ENCODE peak calls at places on chromosomes 13 and 19, in nine cellular contexts. One of them, this sample, is unnamed.

GRCh38 chr19:11612816-11613511 is 15.7 kb downstream of the ZNF627 start:
- DNase-seq in CD8-positive, alpha-beta T cell: no peak
- DNase-seq in astrocyte: no peak
- DNase-seq in adrenal gland: no peak
- DNase-seq in body of pancreas: no peak
- DNase-seq in GM12878: no peak
- DNase-seq in osteoblast: no peak
- DNase-seq in AG04450: no peak
- DNase-seq in neural progenitor cell: no peak
- DNase-seq in this sample: no peak

GRCh38 chr13:27535546-27535945 is 84.8 kb downstream of the LNX2 start:
- DNase-seq in CD8-positive, alpha-beta T cell: no peak
- DNase-seq in astrocyte: no peak
- DNase-seq in adrenal gland: no peak
- DNase-seq in body of pancreas: no peak
- DNase-seq in GM12878: no peak
- DNase-seq in osteoblast: no peak
- DNase-seq in AG04450: no peak
- DNase-seq in neural progenitor cell: no peak
- DNase-seq in this sample: no peak

GRCh38 chr19:15332311-15332996 is at the start of gene BRD4:
- DNase-seq in CD8-positive, alpha-beta T cell: peak; percentile 58
- DNase-seq in astrocyte: no peak
- DNase-seq in adrenal gland: peak; percentile 68
- DNase-seq in body of pancreas: peak; percentile 69
- DNase-seq in GM12878: no peak
- DNase-seq in osteoblast: peak; percentile 99
- DNase-seq in AG04450: no peak
- DNase-seq in neural progenitor cell: peak; percentile 90
- DNase-seq in this sample: no peak

GRCh38 chr13:36919206-36919832 is 719 bp downstream of the SMAD9 start:
- DNase-seq in CD8-positive, alpha-beta T cell: no peak
- DNase-seq in astrocyte: peak; percentile 18
- DNase-seq in adrenal gland: peak; percentile 24
- DNase-seq in body of pancreas: peak; percentile 13
- DNase-seq in GM12878: no peak
- DNase-seq in osteoblast: peak; percentile 88
- DNase-seq in AG04450: no peak
- DNase-seq in neural progenitor cell: peak; percentile 76
- DNase-seq in this sample: no peak

GRCh38 chr19:31355330-31356289 is 6.4 kb upstream of the TSHZ3 start:
- DNase-seq in CD8-positive, alpha-beta T cell: no peak
- DNase-seq in astrocyte: no peak
- DNase-seq in adrenal gland: no peak
- DNase-seq in body of pancreas: no peak
- DNase-seq in GM12878: no peak
- DNase-seq in osteoblast: no peak
- DNase-seq in AG04450: no peak
- DNase-seq in neural progenitor cell: peak; percentile 67
- DNase-seq in this sample: no peak

GRCh38 chr13:75558130-75558840 is 8.7 kb downstream of the UCHL3 start:
- DNase-seq in CD8-positive, alpha-beta T cell: no peak
- DNase-seq in astrocyte: no peak
- DNase-seq in adrenal gland: no peak
- DNase-seq in body of pancreas: no peak
- DNase-seq in GM12878: no peak
- DNase-seq in osteoblast: no peak
- DNase-seq in AG04450: no peak
- DNase-seq in neural progenitor cell: no peak
- DNase-seq in this sample: no peak

GRCh38 chr19:43430142-43430710 is 15.5 kb downstream of the TEX101 start:
- DNase-seq in CD8-positive, alpha-beta T cell: no peak
- DNase-seq in astrocyte: no peak
- DNase-seq in adrenal gland: no peak
- DNase-seq in body of pancreas: no peak
- DNase-seq in GM12878: no peak
- DNase-seq in osteoblast: no peak
- DNase-seq in AG04450: no peak
- DNase-seq in neural progenitor cell: no peak
- DNase-seq in this sample: peak; percentile 79

GRCh38 chr13:92716749-92717148 is 509.9 kb upstream of the GPC6 start:
- DNase-seq in CD8-positive, alpha-beta T cell: no peak
- DNase-seq in astrocyte: peak; percentile 9
- DNase-seq in adrenal gland: no peak
- DNase-seq in body of pancreas: no peak
- DNase-seq in GM12878: no peak
- DNase-seq in osteoblast: no peak
- DNase-seq in AG04450: no peak
- DNase-seq in neural progenitor cell: no peak
- DNase-seq in this sample: no peak

GRCh38 chr13:105721056-105721455 is 814.4 kb downstream of the EFNB2 start:
- DNase-seq in CD8-positive, alpha-beta T cell: no peak
- DNase-seq in astrocyte: peak; percentile 42
- DNase-seq in adrenal gland: no peak
- DNase-seq in body of pancreas: no peak
- DNase-seq in GM12878: no peak
- DNase-seq in osteoblast: peak; percentile 51
- DNase-seq in AG04450: no peak
- DNase-seq in neural progenitor cell: no peak
- DNase-seq in this sample: no peak

DNA sequence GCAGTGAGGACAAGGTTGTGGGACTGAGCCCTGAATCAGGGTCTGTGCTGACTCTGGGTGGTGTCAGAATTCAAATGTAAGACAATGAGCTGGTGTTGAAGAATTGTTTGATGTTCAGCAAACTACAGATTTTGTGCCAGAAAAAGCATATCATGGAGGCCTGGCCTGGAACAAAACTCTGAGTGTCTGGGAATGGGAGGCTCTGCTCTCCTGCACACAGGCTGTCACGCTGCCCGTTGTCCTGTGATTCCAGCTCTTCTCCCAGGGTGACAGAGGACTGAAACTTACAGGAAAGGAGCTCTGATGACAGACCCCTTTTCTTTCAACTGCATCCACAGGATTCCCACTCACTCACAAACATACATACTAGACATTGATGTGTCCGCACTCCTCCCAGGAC is 120.1 kb downstream of the ZNF486 start:
- DNase-seq in CD8-positive, alpha-beta T cell: no peak
- DNase-seq in astrocyte: no peak
- DNase-seq in adrenal gland: no peak
- DNase-seq in body of pancreas: no peak
- DNase-seq in GM12878: no peak
- DNase-seq in osteoblast: no peak
- DNase-seq in AG04450: no peak
- DNase-seq in neural progenitor cell: no peak
- DNase-seq in this sample: no peak
- H3K27ac ChIP-seq in CD8-positive, alpha-beta T cell: no peak overlapping the region
- H3K27ac ChIP-seq in astrocyte: no peak overlapping the region
- H3K27ac ChIP-seq in adrenal gland: no peak overlapping the region
- H3K27ac ChIP-seq in body of pancreas: no peak overlapping the region
- H3K27ac ChIP-seq in GM12878: no peak overlapping the region
- H3K27ac ChIP-seq in osteoblast: no peak overlapping the region
- H3K27ac ChIP-seq in AG04450: no peak overlapping the region
- H3K27ac ChIP-seq in neural progenitor cell: no peak overlapping the region
- H3K27ac ChIP-seq in this sample: no peak overlapping the region

GRCh38 chr13:23777571-23777870 is 111.7 kb downstream of the MIPEP start:
- DNase-seq in CD8-positive, alpha-beta T cell: no peak
- DNase-seq in astrocyte: no peak
- DNase-seq in adrenal gland: no peak
- DNase-seq in body of pancreas: no peak
- DNase-seq in GM12878: no peak
- DNase-seq in osteoblast: no peak
- DNase-seq in AG04450: no peak
- DNase-seq in neural progenitor cell: no peak
- DNase-seq in this sample: no peak

GRCh38 chr13:23772717-23773116 is 116.5 kb downstream of the MIPEP start:
- DNase-seq in CD8-positive, alpha-beta T cell: no peak
- DNase-seq in astrocyte: no peak
- DNase-seq in adrenal gland: no peak
- DNase-seq in body of pancreas: no peak
- DNase-seq in GM12878: no peak
- DNase-seq in osteoblast: no peak
- DNase-seq in AG04450: no peak
- DNase-seq in neural progenitor cell: no peak
- DNase-seq in this sample: no peak

GRCh38 chr13:23776698-23777570 is 112.3 kb downstream of the MIPEP start:
- DNase-seq in CD8-positive, alpha-beta T cell: no peak
- DNase-seq in astrocyte: no peak
- DNase-seq in adrenal gland: no peak
- DNase-seq in body of pancreas: no peak
- DNase-seq in GM12878: peak; percentile 56
- DNase-seq in osteoblast: no peak
- DNase-seq in AG04450: no peak
- DNase-seq in neural progenitor cell: no peak
- DNase-seq in this sample: no peak

GRCh38 chr13:23778879-23779278 is 110.3 kb downstream of the MIPEP start:
- DNase-seq in CD8-positive, alpha-beta T cell: no peak
- DNase-seq in astrocyte: peak; percentile 67
- DNase-seq in adrenal gland: no peak
- DNase-seq in body of pancreas: no peak
- DNase-seq in GM12878: no peak
- DNase-seq in osteoblast: no peak
- DNase-seq in AG04450: no peak
- DNase-seq in neural progenitor cell: no peak
- DNase-seq in this sample: peak; percentile 62

GRCh38 chr13:23778007-23778687 is 111.1 kb downstream of the MIPEP start:
- DNase-seq in CD8-positive, alpha-beta T cell: no peak
- DNase-seq in astrocyte: no peak
- DNase-seq in adrenal gland: no peak
- DNase-seq in body of pancreas: no peak
- DNase-seq in GM12878: no peak
- DNase-seq in osteoblast: no peak
- DNase-seq in AG04450: no peak
- DNase-seq in neural progenitor cell: no peak
- DNase-seq in this sample: no peak
- TF ChIP-seq CTCF in CD8-positive, alpha-beta T cell: no peak
- TF ChIP-seq CTCF in astrocyte: peak; percentile 9
- TF ChIP-seq CTCF in adrenal gland: no peak
- TF ChIP-seq CTCF in body of pancreas: no peak
- TF ChIP-seq CTCF in GM12878: peak; percentile 15
- TF ChIP-seq CTCF in osteoblast: no peak
- TF ChIP-seq CTCF in AG04450: peak; percentile 58
- TF ChIP-seq CTCF in neural progenitor cell: no peak
- TF ChIP-seq CTCF in this sample: peak; percentile 39

GRCh38 chr13:98504371-98504963 is 72.4 kb downstream of the STK24 start:
- DNase-seq in CD8-positive, alpha-beta T cell: no peak
- DNase-seq in astrocyte: no peak
- DNase-seq in adrenal gland: no peak
- DNase-seq in body of pancreas: no peak
- DNase-seq in GM12878: peak; percentile 56
- DNase-seq in osteoblast: no peak
- DNase-seq in AG04450: no peak
- DNase-seq in neural progenitor cell: no peak
- DNase-seq in this sample: no peak
- H3K27ac ChIP-seq in CD8-positive, alpha-beta T cell: no peak overlapping the region
- H3K27ac ChIP-seq in astrocyte: no peak overlapping the region
- H3K27ac ChIP-seq in adrenal gland: no peak overlapping the region
- H3K27ac ChIP-seq in body of pancreas: peak overlapping the region; percentile 5
- H3K27ac ChIP-seq in GM12878: peak overlapping the region; percentile 49
- H3K27ac ChIP-seq in osteoblast: peak overlapping the region; percentile 82
- H3K27ac ChIP-seq in AG04450: peak overlapping the region; percentile 49
- H3K27ac ChIP-seq in neural progenitor cell: no peak overlapping the region
- H3K27ac ChIP-seq in this sample: no peak overlapping the region

GRCh38 chr19:45047188-45047797 is 8.4 kb downstream of the CLASRP start:
- DNase-seq in CD8-positive, alpha-beta T cell: no peak
- DNase-seq in astrocyte: no peak
- DNase-seq in adrenal gland: no peak
- DNase-seq in body of pancreas: no peak
- DNase-seq in GM12878: peak; percentile 34
- DNase-seq in osteoblast: no peak
- DNase-seq in AG04450: no peak
- DNase-seq in neural progenitor cell: no peak
- DNase-seq in this sample: no peak
- TF ChIP-seq CTCF in CD8-positive, alpha-beta T cell: no peak
- TF ChIP-seq CTCF in astrocyte: no peak
- TF ChIP-seq CTCF in adrenal gland: no peak
- TF ChIP-seq CTCF in body of pancreas: no peak
- TF ChIP-seq CTCF in GM12878: peak; percentile 44
- TF ChIP-seq CTCF in osteoblast: no peak
- TF ChIP-seq CTCF in AG04450: no peak
- TF ChIP-seq CTCF in neural progenitor cell: no peak
- TF ChIP-seq CTCF in this sample: no peak

GRCh38 chr19:32718286-32718685 is 1.3 kb upstream of the TDRD12 start:
- DNase-seq in CD8-positive, alpha-beta T cell: no peak
- DNase-seq in astrocyte: no peak
- DNase-seq in adrenal gland: no peak
- DNase-seq in body of pancreas: no peak
- DNase-seq in GM12878: no peak
- DNase-seq in osteoblast: peak; percentile 17
- DNase-seq in AG04450: no peak
- DNase-seq in neural progenitor cell: no peak
- DNase-seq in this sample: no peak

GRCh38 chr19:32719611-32720059 is at the start of gene TDRD12:
- DNase-seq in CD8-positive, alpha-beta T cell: no peak
- DNase-seq in astrocyte: no peak
- DNase-seq in adrenal gland: no peak
- DNase-seq in body of pancreas: no peak
- DNase-seq in GM12878: no peak
- DNase-seq in osteoblast: peak; percentile 41
- DNase-seq in AG04450: no peak
- DNase-seq in neural progenitor cell: no peak
- DNase-seq in this sample: no peak

GRCh38 chr19:32720216-32720935 is 809 bp downstream of the TDRD12 start:
- DNase-seq in CD8-positive, alpha-beta T cell: no peak
- DNase-seq in astrocyte: no peak
- DNase-seq in adrenal gland: no peak
- DNase-seq in body of pancreas: no peak
- DNase-seq in GM12878: no peak
- DNase-seq in osteoblast: peak; percentile 71
- DNase-seq in AG04450: no peak
- DNase-seq in neural progenitor cell: no peak
- DNase-seq in this sample: no peak

GRCh38 chr19:32720936-32721250 is 1.3 kb downstream of the TDRD12 start:
- DNase-seq in CD8-positive, alpha-beta T cell: no peak
- DNase-seq in astrocyte: no peak
- DNase-seq in adrenal gland: no peak
- DNase-seq in body of pancreas: no peak
- DNase-seq in GM12878: no peak
- DNase-seq in osteoblast: peak; percentile 59
- DNase-seq in AG04450: no peak
- DNase-seq in neural progenitor cell: no peak
- DNase-seq in this sample: no peak

DNA sequence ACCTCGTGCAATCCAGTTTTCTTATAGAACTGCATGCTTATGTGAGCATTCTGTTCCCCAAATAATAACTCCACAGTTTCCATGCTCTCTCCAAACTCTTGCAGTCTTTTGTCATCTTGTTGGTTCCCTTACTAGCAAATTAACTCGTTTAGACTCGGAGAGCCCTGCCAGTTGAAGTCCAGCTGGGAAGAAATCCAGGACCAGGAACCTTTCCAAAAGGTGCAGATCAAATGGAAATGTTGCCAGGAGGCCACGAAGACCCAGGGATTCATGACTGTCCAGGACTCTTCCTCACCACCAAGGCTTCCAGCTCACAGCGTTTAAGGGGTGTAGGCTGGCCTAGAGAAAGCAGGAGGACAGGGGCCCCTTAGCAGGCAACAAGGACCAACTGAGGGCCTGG is 2.1 kb upstream of the TDRD12 start:
- DNase-seq in CD8-positive, alpha-beta T cell: no peak
- DNase-seq in astrocyte: no peak
- DNase-seq in adrenal gland: no peak
- DNase-seq in body of pancreas: no peak
- DNase-seq in GM12878: no peak
- DNase-seq in osteoblast: no peak
- DNase-seq in AG04450: no peak
- DNase-seq in neural progenitor cell: no peak
- DNase-seq in this sample: no peak
- H3K27ac ChIP-seq in CD8-positive, alpha-beta T cell: no peak overlapping the region
- H3K27ac ChIP-seq in astrocyte: no peak overlapping the region
- H3K27ac ChIP-seq in adrenal gland: no peak overlapping the region
- H3K27ac ChIP-seq in body of pancreas: no peak overlapping the region
- H3K27ac ChIP-seq in GM12878: no peak overlapping the region
- H3K27ac ChIP-seq in osteoblast: no peak overlapping the region
- H3K27ac ChIP-seq in AG04450: no peak overlapping the region
- H3K27ac ChIP-seq in neural progenitor cell: no peak overlapping the region
- H3K27ac ChIP-seq in this sample: no peak overlapping the region

This sample was measured in foreskin keratinocyte.